ENCODE peak calls at places on chromosome 9, in six cellular contexts. Y, W, M, R, U and S are unnamed samples.

GRCh38 chr9:110175275-110175968 is 32.5 kb downstream of the C9orf152 start:
- DNase-seq in R (no peak), U (no peak), Y (no peak), M (no peak), W (no peak), S (no peak)

GRCh38 chr9:1083325-1083913 is 33.3 kb downstream of the DMRT2 start:
- DNase-seq in R (no peak), M (peak; percentile 81), U (peak; percentile 81), Y (no peak), W (no peak), S (no peak)

GRCh38 chr9:12784461-12785250 is 9.8 kb downstream of the LURAP1L start:
- DNase-seq in R (peak; percentile 77), M (no peak), Y (peak; percentile 64), W (no peak), U (no peak), S (no peak)

GRCh38 chr9:97053717-97054116 is 14.8 kb upstream of the CTSV start:
- DNase-seq in W (no peak), U (no peak), Y (no peak), R (no peak), M (no peak), S (no peak)

GRCh38 chr9:4689687-4690104 is 10.3 kb downstream of the CDC37L1 start:
- DNase-seq in M (no peak), W (peak; percentile 51), U (no peak), R (no peak), Y (no peak), S (no peak)

GRCh38 chr9:35254237-35254636 is 92.4 kb downstream of the UNC13B start:
- DNase-seq in W (no peak), Y (no peak), U (no peak), R (no peak), M (no peak), S (no peak)

GRCh38 chr9:112503170-112503569 is 16.5 kb downstream of the KIAA1958 start:
- DNase-seq in Y (peak; percentile 74), R (no peak), M (no peak), U (no peak), W (no peak), S (no peak)

GRCh38 chr9:8917978-8918739 is 1118.6 kb upstream of the DMAC1 start:
- DNase-seq in M (no peak), W (no peak), R (no peak), Y (no peak), U (no peak), S (no peak)

GRCh38 chr9:18989865-18990264 is 43.1 kb downstream of the SAXO1 start:
- DNase-seq in Y (peak; percentile 45), R (no peak), W (no peak), U (no peak), M (no peak), S (no peak)

GRCh38 chr9:33719581-33720374 is 75.6 kb upstream of the PRSS3 start:
- DNase-seq in U (no peak), Y (peak; percentile 29), R (peak; percentile 27), M (peak; percentile 43), W (no peak), S (no peak)

GRCh38 chr9:70127540-70128416 is 84.1 kb downstream of the MAMDC2 start:
- DNase-seq in M (no peak), W (no peak), R (no peak), U (no peak), Y (no peak), S (no peak)

GRCh38 chr9:109449036-109449798 is 48.9 kb downstream of the PTPN3 start:
- DNase-seq in Y (no peak), M (no peak), R (no peak), W (no peak), U (no peak), S (no peak)

GRCh38 chr9:77261605-77262004 is 84.3 kb downstream of the VPS13A start:
- DNase-seq in Y (no peak), U (no peak), W (no peak), R (no peak), M (no peak), S (no peak)

GRCh38 chr9:121288557-121288873 is 20.6 kb downstream of the GSN start:
- DNase-seq in M (no peak), U (no peak), Y (no peak), W (no peak), R (no peak), S (no peak)

GRCh38 chr9:121286973-121287721 is 19.2 kb downstream of the GSN start:
- DNase-seq in R (peak; percentile 83), Y (peak; percentile 85), U (no peak), M (peak; percentile 87), W (no peak), S (no peak)

GRCh38 chr9:121285835-121286687 is 18.1 kb downstream of the GSN start:
- DNase-seq in W (no peak), R (peak; percentile 70), U (peak; percentile 37), Y (peak; percentile 44), M (peak; percentile 78), S (no peak)

GRCh38 chr9:121284733-121285451 is 16.9 kb downstream of the GSN start:
- DNase-seq in W (no peak), M (no peak), Y (no peak), R (no peak), U (peak; percentile 25), S (no peak)

DNA sequence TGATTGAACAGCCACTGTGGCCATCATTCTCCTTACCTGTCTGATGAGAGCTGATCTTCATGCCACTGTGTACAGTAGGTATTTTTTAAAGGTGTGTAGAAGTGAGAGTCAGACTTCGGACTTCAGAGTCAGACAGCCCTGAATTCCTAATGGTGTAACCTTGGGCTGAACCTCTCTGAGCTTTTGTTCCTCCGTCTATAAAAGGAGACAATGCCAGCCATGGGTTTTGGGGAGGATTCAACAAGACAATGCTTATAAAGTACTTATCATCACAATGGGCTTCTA is 18.7 kb downstream of the GSN start:
- DNase-seq in R (no peak), U (no peak), W (no peak), Y (no peak), M (no peak), S (no peak)
- H3K27ac ChIP-seq in R (peak overlapping the region; percentile 95), U (peak overlapping the region; percentile 99), W (no peak overlapping the region), Y (peak overlapping the region; percentile 96), M (peak overlapping the region; percentile 94), S (no peak overlapping the region)

DNA sequence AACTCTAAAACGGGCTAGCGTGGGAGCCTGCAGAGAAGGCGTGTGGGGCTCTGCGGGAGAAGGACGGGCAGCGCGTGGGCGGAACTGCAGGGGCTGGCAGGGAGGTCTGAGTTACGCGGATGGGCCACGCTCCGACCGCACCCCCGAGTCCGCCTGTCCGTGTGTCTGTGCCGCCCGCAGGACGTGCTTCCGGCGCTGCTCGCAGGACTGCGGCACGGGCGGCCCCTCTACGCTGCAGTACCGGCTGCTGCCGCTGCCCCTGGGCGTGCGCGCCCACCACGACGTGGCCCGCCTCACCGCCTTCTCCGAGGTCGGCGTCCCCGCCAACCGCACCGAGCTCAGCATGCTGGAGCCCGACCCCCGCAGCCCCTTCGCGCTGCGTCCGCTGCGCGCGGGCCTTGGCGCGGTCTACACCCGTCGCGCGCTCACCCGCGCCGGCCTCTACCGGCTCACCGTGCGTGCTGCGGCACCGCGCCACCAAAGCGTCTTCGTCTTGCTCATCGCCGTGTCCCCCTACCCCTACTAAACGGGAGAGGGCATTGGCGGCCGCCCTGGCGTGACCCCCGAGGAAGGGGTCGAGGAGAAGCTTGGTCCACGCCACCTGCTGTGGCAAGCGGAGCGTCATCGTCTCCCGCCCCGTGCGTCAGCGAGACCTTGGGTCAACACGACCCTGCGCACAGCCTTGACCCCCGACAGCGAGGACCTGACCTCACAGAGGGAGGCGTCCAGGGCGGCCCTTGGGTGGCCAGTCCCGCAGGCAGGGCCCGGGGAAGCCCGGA is 11.4 kb upstream of the ASS1 start:
- DNase-seq in R (peak; percentile 55), Y (no peak), M (peak; percentile 61), W (no peak), U (no peak), S (peak; percentile 27)
- TF ChIP-seq CTCF in R (peak; percentile 62), Y (peak; percentile 18), M (peak; percentile 59), W (no peak), U (peak; percentile 30), S (peak; percentile 53)

DNA sequence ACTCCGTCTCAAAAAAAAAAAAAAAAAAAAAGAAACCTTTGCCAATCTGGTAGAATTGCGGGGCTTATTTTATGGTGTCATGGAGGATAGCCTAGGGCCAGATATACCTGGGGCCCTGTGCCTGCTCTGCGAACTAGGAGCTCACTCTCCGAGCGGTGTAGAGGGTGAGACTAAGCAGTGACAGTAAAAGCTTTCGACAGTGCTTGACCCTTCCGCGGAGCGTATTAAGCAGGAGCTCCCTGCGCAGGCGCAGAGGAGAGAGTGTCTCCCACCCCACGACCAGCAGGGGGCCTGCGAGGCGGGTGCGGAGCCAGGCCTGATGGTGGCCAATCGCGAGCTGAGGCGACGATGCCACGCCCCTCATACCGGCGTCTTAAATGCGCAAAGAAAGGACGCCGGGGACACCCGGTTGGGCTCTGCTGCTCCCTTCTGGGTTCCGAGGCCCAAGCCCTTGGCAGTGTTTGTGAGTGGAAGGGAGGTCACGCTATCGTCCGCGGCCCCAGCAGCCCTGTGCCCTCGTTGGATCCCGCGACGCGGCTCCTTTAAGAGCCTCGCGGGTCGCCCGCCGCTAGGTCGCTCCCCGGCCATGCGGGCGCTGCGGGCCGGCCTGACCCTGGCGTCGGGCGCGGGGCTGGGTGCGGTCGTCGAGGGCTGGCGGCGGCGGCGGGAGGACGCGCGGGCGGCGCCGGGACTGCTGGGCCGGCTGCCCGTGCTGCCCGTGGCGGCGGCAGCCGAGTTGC is at the start of gene ENDOG:
- DNase-seq in U (peak; percentile 98), Y (peak; percentile 99), W (peak; percentile 94), R (peak; percentile 98), M (peak; percentile 97), S (peak; percentile 95)
- H3K27ac ChIP-seq in U (peak within 1 kb of the TSS; percentile 88), Y (peak within 1 kb of the TSS; percentile 90), W (peak within 1 kb of the TSS; percentile 60), R (peak within 1 kb of the TSS; percentile 85), M (peak within 1 kb of the TSS; percentile 86), S (peak within 1 kb of the TSS; percentile 52)

DNA sequence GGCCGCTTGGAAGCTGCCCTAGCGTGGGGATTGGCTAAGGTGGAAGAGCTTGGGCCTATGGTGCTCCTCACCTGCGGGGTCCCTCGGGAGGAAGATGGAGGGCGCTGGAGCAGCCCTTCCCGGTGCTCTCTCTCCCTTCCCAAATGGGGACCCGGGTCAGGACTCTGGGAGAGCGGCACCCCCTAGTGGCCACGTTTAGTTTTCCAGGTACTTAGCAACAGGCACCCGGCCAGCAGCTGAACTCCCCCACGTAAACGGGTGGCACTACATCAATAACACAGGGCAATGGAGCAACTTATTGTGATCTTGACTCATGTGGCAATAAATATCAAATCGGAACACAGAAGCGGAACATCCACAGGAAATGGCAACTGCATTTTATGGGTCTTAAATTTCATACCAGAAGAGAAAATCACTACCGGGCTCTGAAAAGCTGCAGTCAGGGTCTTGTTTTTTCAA is 316.6 kb downstream of the AGTPBP1 start:
- DNase-seq in U (peak; percentile 76), Y (peak; percentile 55), R (peak; percentile 74), W (no peak), M (peak; percentile 89), S (no peak)
- TF ChIP-seq CTCF in U (peak; percentile 61), Y (peak; percentile 31), R (peak; percentile 64), W (peak; percentile 68), M (peak; percentile 55), S (no peak)

GRCh38 chr9:99052849-99053715 is 51.8 kb upstream of the TGFBR1 start:
- DNase-seq in M (no peak), U (no peak), Y (no peak), W (no peak), R (no peak), S (no peak)
- H3K27ac ChIP-seq in M (no peak overlapping the region), U (no peak overlapping the region), Y (peak overlapping the region; percentile 53), W (no peak overlapping the region), R (no peak overlapping the region), S (no peak overlapping the region)